ENCODE peak calls at places on chromosomes 12 and 14, in eight cellular contexts. E, A, C, Q, D, B, Z and U are unnamed samples.

GRCh38 chr12:76591461-76591860 is 31.9 kb upstream of the OSBPL8 start:
- DNase-seq in E (no peak), A (no peak), C (no peak), Q (no peak), D (peak), B (peak), Z (no peak), U (peak)

GRCh38 chr12:52369809-52370208 is 2.5 kb upstream of the KRT85 start:
- DNase-seq in E (no peak), A (no peak), C (no peak), Q (no peak), D (no peak), B (no peak), Z (no peak), U (no peak)

GRCh38 chr12:110683888-110684287 is 5.0 kb downstream of the HVCN1 start:
- DNase-seq in E (no peak), A (no peak), C (no peak), Q (no peak), D (no peak), B (no peak), Z (no peak), U (no peak)

GRCh38 chr14:59688224-59689170 is 111.9 kb upstream of the CCDC175 start:
- DNase-seq in E (peak), A (peak), C (peak), Q (no peak), D (peak), B (no peak), Z (peak), U (peak)

GRCh38 chr14:91029451-91030217 is 30.8 kb downstream of the RPS6KA5 start:
- DNase-seq in E (no peak), A (no peak), C (no peak), Q (no peak), D (no peak), B (no peak), Z (no peak), U (no peak)

GRCh38 chr12:112431965-112432364 is 13.2 kb downstream of the PTPN11 start:
- DNase-seq in E (no peak), A (no peak), C (no peak), Q (no peak), D (no peak), B (no peak), Z (no peak), U (no peak)

GRCh38 chr12:87728936-87729593 is 300.1 kb downstream of the C12orf50 start:
- DNase-seq in E (no peak), A (no peak), C (no peak), Q (no peak), D (peak), B (no peak), Z (peak), U (no peak)

GRCh38 chr12:124531281-124531745 is 36.1 kb downstream of the NCOR2 start:
- DNase-seq in E (peak), A (no peak), C (no peak), Q (no peak), D (no peak), B (no peak), Z (no peak), U (no peak)

GRCh38 chr14:24695265-24696241 is 61.6 kb upstream of the GZMB start:
- DNase-seq in E (no peak), A (no peak), C (no peak), Q (no peak), D (no peak), B (no peak), Z (no peak), U (no peak)

GRCh38 chr14:31949709-31950108 is 127.4 kb upstream of the ARHGAP5 start:
- DNase-seq in E (no peak), A (no peak), C (no peak), Q (no peak), D (no peak), B (no peak), Z (no peak), U (no peak)

GRCh38 chr14:98955741-98956070 is 316.3 kb downstream of the BCL11B start:
- DNase-seq in E (no peak), A (no peak), C (no peak), Q (no peak), D (no peak), B (no peak), Z (no peak), U (no peak)

GRCh38 chr12:91307957-91308705 is 125.5 kb upstream of the DCN start:
- DNase-seq in E (peak), A (no peak), C (no peak), Q (no peak), D (no peak), B (no peak), Z (no peak), U (no peak)

GRCh38 chr14:59490756-59491155 is 6.4 kb downstream of the JKAMP start:
- DNase-seq in E (no peak), A (no peak), C (no peak), Q (no peak), D (no peak), B (no peak), Z (no peak), U (no peak)

GRCh38 chr12:20495997-20496396 is 127.7 kb downstream of the PDE3A start:
- DNase-seq in E (no peak), A (no peak), C (no peak), Q (no peak), D (no peak), B (no peak), Z (no peak), U (no peak)

GRCh38 chr12:78871566-78871965 is 7.0 kb downstream of the SYT1 start:
- DNase-seq in E (no peak), A (no peak), C (no peak), Q (no peak), D (no peak), B (no peak), Z (no peak), U (no peak)

GRCh38 chr14:99602054-99602787 is 1.8 kb downstream of the CCDC85C start:
- DNase-seq in E (peak), A (no peak), C (peak), Q (no peak), D (no peak), B (no peak), Z (no peak), U (no peak)

GRCh38 chr12:38903596-38903995 is 1.8 kb downstream of the CPNE8 start:
- DNase-seq in E (no peak), A (no peak), C (no peak), Q (no peak), D (no peak), B (no peak), Z (no peak), U (no peak)

GRCh38 chr14:60210703-60211102 is 38.3 kb upstream of the PPM1A start:
- DNase-seq in E (no peak), A (no peak), C (no peak), Q (no peak), D (no peak), B (no peak), Z (no peak), U (no peak)

GRCh38 chr14:95045255-95045701 is 112.1 kb downstream of the DICER1 start:
- DNase-seq in E (peak), A (no peak), C (no peak), Q (no peak), D (no peak), B (no peak), Z (no peak), U (no peak)

GRCh38 chr14:54691525-54692260 is 124.8 kb downstream of the SAMD4A start:
- DNase-seq in E (peak), A (peak), C (peak), Q (peak), D (peak), B (no peak), Z (no peak), U (no peak)

GRCh38 chr12:92216092-92216491 is 70.4 kb upstream of the BTG1 start:
- DNase-seq in E (no peak), A (no peak), C (no peak), Q (no peak), D (no peak), B (no peak), Z (no peak), U (no peak)

GRCh38 chr14:35261774-35262173 is 30.4 kb upstream of the PSMA6 start:
- DNase-seq in E (no peak), A (no peak), C (no peak), Q (no peak), D (no peak), B (no peak), Z (no peak), U (no peak)

GRCh38 chr12:122836027-122836921 is 1.0 kb downstream of the HIP1R start:
- DNase-seq in E (peak), A (peak), C (peak), Q (no peak), D (no peak), B (no peak), Z (no peak), U (no peak)

GRCh38 chr14:103561381-103562134 is 899 bp downstream of the BAG5 start:
- DNase-seq in E (peak), A (peak), C (no peak), Q (no peak), D (peak), B (no peak), Z (no peak), U (no peak)

GRCh38 chr12:99267038-99267437 is 380.5 kb upstream of the GARIN6 start:
- DNase-seq in E (no peak), A (no peak), C (no peak), Q (no peak), D (no peak), B (no peak), Z (no peak), U (no peak)

GRCh38 chr12:1500095-1500801 is 94.1 kb downstream of the FBXL14 start:
- DNase-seq in E (no peak), A (no peak), C (no peak), Q (no peak), D (no peak), B (peak), Z (peak), U (no peak)

GRCh38 chr12:13241833-13242232 is 45.3 kb downstream of the EMP1 start:
- DNase-seq in E (no peak), A (no peak), C (peak), Q (no peak), D (no peak), B (no peak), Z (no peak), U (no peak)

GRCh38 chr14:37034410-37035285 is 137.8 kb downstream of the SLC25A21 start:
- DNase-seq in E (no peak), A (no peak), C (no peak), Q (no peak), D (peak), B (peak), Z (peak), U (peak)

DNA sequence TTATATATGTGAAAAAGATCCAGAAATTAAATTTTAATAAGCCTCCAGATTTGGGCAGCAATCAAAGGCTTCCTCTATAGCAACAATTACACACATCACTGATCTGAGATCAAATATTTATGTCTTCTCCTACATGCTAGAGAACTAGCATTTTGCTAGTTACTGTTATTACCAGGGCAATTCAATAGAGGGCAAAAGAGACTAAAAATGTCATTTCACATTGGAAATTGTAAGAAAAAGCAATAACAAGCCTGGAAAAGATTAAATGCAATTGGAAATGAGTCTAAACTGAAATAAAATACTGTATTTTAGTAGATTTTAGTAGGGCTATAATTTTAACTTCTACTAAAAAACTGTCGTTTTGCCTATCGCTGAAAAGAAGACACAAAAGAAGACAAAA is 32.6 kb upstream of the ANO6 start:
- DNase-seq in E (no peak), A (no peak), C (no peak), Q (no peak), D (no peak), B (no peak), Z (no peak), U (no peak)
- TF ChIP-seq CTCF in E (peak), A (no peak), C (no peak), Q (peak), D (peak), B (peak), Z (peak), U (peak)

GRCh38 chr12:46518729-46519128 is 146.2 kb upstream of the SLC38A2 start:
- DNase-seq in E (no peak), A (no peak), C (no peak), Q (no peak), D (no peak), B (no peak), Z (no peak), U (no peak)

GRCh38 chr12:46516238-46516932 is 143.8 kb upstream of the SLC38A2 start:
- DNase-seq in E (no peak), A (no peak), C (no peak), Q (no peak), D (no peak), B (no peak), Z (no peak), U (no peak)

GRCh38 chr12:46518184-46518583 is 145.6 kb upstream of the SLC38A2 start:
- DNase-seq in E (no peak), A (no peak), C (no peak), Q (no peak), D (no peak), B (no peak), Z (no peak), U (no peak)

GRCh38 chr12:46516933-46517578 is 144.5 kb upstream of the SLC38A2 start:
- DNase-seq in E (no peak), A (no peak), C (no peak), Q (no peak), D (no peak), B (no peak), Z (no peak), U (no peak)

GRCh38 chr12:46517579-46517962 is 145.0 kb upstream of the SLC38A2 start:
- DNase-seq in E (no peak), A (no peak), C (no peak), Q (no peak), D (no peak), B (no peak), Z (no peak), U (no peak)
- TF ChIP-seq CTCF in E (peak), A (no peak), C (no peak), Q (no peak), D (no peak), B (no peak), Z (no peak), U (no peak)

DNA sequence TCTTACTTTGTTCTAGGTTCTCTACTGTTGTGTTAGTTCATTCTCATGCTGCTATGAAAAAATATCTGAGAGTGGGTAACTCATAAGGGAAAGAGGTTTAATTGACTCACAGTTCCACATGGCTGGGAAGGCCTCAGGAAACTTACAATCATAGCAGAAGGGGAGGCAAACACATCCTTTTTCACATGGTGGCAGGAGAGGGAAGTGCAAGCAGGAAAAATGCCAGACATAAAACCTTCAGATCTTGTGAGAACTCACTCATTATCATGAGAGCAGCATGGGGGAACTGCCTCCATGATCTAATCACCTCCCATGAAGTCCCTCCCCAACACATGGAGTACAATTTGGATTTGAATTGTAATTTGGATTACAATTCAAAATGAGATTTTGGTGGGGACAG is 69.6 kb downstream of the MGST1 start:
- DNase-seq in E (no peak), A (no peak), C (no peak), Q (no peak), D (no peak), B (no peak), Z (no peak), U (no peak)
- TF ChIP-seq CTCF in E (no peak), A (no peak), C (no peak), Q (peak), D (no peak), B (no peak), Z (no peak), U (no peak)

GRCh38 chr12:31728917-31729640 is at the start of gene AMN1:
- DNase-seq in E (peak), A (peak), C (peak), Q (peak), D (peak), B (peak), Z (peak), U (peak)
- TF ChIP-seq CTCF in E (no peak), A (no peak), C (peak), Q (peak), D (peak), B (no peak), Z (peak), U (no peak)

GRCh38 chr12:46264057-46264456 is 4.8 kb downstream of the SLC38A1 start:
- DNase-seq in E (no peak), A (no peak), C (no peak), Q (no peak), D (no peak), B (no peak), Z (no peak), U (peak)

GRCh38 chr12:46261658-46262057 is 7.2 kb downstream of the SLC38A1 start:
- DNase-seq in E (no peak), A (no peak), C (no peak), Q (no peak), D (no peak), B (no peak), Z (no peak), U (no peak)

GRCh38 chr12:46265102-46265501 is 3.7 kb downstream of the SLC38A1 start:
- DNase-seq in E (no peak), A (no peak), C (no peak), Q (no peak), D (no peak), B (no peak), Z (no peak), U (no peak)

GRCh38 chr12:46265734-46266133 is 3.1 kb downstream of the SLC38A1 start:
- DNase-seq in E (no peak), A (no peak), C (no peak), Q (no peak), D (no peak), B (no peak), Z (no peak), U (no peak)

DNA sequence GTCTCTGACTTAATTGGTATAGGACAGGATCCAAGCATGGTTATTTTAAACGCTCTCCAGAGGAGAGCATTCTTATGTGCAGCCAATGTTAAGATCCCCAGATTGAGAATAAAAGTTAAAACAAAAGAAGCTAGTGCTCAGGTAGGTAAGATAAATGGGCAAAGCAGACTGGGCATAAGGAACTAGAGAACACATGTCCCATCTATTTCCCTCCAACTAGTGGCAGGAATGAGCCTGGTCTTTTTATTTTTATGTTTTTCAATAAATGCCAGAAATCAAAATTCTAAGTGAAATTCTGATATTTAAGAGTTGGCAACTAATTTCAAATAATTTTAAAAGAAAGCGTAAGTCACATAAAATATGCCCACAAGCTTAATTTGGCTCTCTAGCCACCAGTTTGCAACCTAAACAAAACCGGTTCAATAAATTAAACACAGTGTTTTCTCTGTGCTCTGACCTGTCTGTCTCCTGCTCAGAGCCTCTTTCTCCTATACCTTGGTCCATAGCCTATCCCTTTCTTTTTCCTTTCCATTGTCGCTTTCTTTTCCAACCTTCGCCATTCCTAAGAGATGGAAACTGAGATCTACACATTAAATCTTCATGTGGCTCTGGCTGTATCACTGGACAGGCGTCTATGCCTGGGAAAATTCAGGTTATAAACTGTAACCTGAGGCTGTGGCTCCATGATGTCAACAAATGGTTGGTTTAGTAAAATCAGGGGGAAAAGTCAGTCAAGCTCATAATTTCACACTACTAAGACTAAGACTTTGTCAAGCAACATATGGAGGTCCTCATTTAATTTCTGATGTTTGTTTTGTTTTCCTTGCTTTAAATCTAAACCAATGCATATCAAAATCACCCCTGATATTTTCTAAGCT is 5.5 kb downstream of the SLC38A1 start:
- DNase-seq in E (no peak), A (no peak), C (no peak), Q (no peak), D (no peak), B (no peak), Z (no peak), U (no peak)
- TF ChIP-seq CTCF in E (peak), A (peak), C (no peak), Q (peak), D (no peak), B (peak), Z (peak), U (peak)

DNA sequence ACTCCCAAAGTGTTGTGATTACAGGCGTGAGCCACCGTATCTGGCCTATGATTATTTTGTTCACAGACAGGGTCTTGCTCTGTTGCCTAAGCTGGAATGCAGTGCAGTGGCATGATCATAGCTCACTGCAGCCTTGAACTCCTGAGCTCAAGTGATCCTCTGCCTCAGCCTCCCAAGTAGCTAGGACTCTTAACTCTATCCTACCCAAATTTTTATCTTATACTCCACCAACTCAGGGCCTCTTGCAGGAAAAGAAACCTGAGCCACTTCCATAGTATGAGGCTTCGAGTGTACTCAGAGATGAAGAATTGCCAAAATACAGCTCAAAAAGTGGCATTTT is 828 bp downstream of the MMAB start:
- DNase-seq in E (no peak), A (no peak), C (no peak), Q (no peak), D (no peak), B (no peak), Z (no peak), U (no peak)
- TF ChIP-seq CTCF in E (no peak), A (no peak), C (no peak), Q (no peak), D (no peak), B (no peak), Z (no peak), U (no peak)

GRCh38 chr14:93184391-93185332 is at the start of the genes LYSET and MOAP1:
- DNase-seq in E (peak), A (peak), C (peak), Q (peak), D (no peak), B (no peak), Z (peak), U (peak)
- TF ChIP-seq CTCF in E (peak), A (peak), C (peak), Q (peak), D (peak), B (no peak), Z (no peak), U (no peak)

DNA sequence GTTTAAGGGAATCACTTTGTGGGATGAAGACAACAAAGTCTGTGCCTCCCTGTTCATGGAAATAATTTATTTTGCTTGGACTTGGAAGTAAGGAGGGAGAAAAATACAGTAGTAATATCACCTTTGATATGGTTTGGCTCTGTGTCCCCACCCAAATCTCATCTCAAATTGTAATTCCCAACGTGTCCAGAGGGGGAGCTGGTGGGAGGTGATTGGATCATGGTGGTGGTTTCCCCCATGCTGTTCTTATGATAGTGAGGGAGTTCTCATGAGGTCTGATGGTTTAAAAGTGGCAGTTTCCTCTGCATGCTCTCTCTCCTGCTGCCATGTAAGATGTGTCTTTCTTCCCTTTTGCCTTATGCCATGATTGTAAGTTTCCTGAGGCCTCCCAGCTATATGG is 460.7 kb downstream of the NOVA1 start:
- DNase-seq in E (no peak), A (no peak), C (no peak), Q (no peak), D (no peak), B (no peak), Z (no peak), U (no peak)
- TF ChIP-seq CTCF in E (peak), A (peak), C (no peak), Q (no peak), D (peak), B (no peak), Z (no peak), U (no peak)

GRCh38 chr12:2641209-2641608 is 153.6 kb upstream of the FKBP4 start:
- DNase-seq in E (peak), A (peak), C (peak), Q (no peak), D (no peak), B (no peak), Z (no peak), U (no peak)
- TF ChIP-seq CTCF in E (peak), A (peak), C (no peak), Q (peak), D (peak), B (peak), Z (peak), U (peak)